ENCODE peak calls at places on chromosome 4, in eight cellular contexts. G is psoas muscle, W is mucosa of descending colon, Q is ovary, R is transverse colon, S is GM10248, C is HFF-Myc, T is GM13976. Y is an unnamed sample.

GRCh38 chr4:100977746-100978397 is 369.5 kb downstream of the PPP3CA start:
- DNase-seq in G (no peak), W (no peak), Q (no peak), R (no peak), S (no peak), C (no peak), T (no peak), Y (no peak)

GRCh38 chr4:89336818-89337395 is 29.3 kb upstream of the GPRIN3 start:
- DNase-seq in G (no peak), W (no peak), Q (no peak), R (no peak), S (no peak), C (no peak), T (no peak), Y (no peak)

GRCh38 chr4:167290684-167291083 is 56.4 kb upstream of the SPOCK3 start:
- DNase-seq in G (no peak), W (no peak), Q (no peak), R (no peak), S (no peak), C (no peak), T (no peak), Y (no peak)

GRCh38 chr4:89072921-89073320 is 15.9 kb upstream of the FAM13A start:
- DNase-seq in G (no peak), W (no peak), Q (no peak), R (no peak), S (no peak), C (no peak), T (no peak), Y (no peak)

GRCh38 chr4:95510145-95510544 is 38.6 kb downstream of the UNC5C start:
- DNase-seq in G (no peak), W (no peak), Q (no peak), R (no peak), S (no peak), C (no peak), T (no peak), Y (no peak)

GRCh38 chr4:82201805-82202636 is 171.8 kb downstream of the HNRNPD start:
- DNase-seq in G (no peak), W (no peak), Q (no peak), R (peak), S (no peak), C (no peak), T (peak), Y (peak)

GRCh38 chr4:176896211-176896610 is 103.5 kb upstream of the VEGFC start:
- DNase-seq in G (no peak), W (no peak), Q (no peak), R (no peak), S (no peak), C (no peak), T (no peak), Y (no peak)

GRCh38 chr4:41280010-41280409 is 23.3 kb downstream of the UCHL1 start:
- DNase-seq in G (no peak), W (no peak), Q (no peak), R (no peak), S (no peak), C (no peak), T (no peak), Y (no peak)

GRCh38 chr4:40363382-40363920 is 28.3 kb downstream of the CHRNA9 start:
- DNase-seq in G (no peak), W (no peak), Q (no peak), R (peak), S (no peak), C (no peak), T (no peak), Y (no peak)

GRCh38 chr4:5758741-5759140 is 47.7 kb downstream of the EVC start:
- DNase-seq in G (no peak), W (no peak), Q (no peak), R (no peak), S (no peak), C (peak), T (no peak), Y (no peak)

GRCh38 chr4:168978001-168978700 is 31.9 kb downstream of the CBR4 start:
- DNase-seq in G (no peak), W (no peak), Q (no peak), R (no peak), S (no peak), C (no peak), T (no peak), Y (no peak)

GRCh38 chr4:10022346-10023049 is 1.2 kb upstream of the SLC2A9 start:
- DNase-seq in G (no peak), W (no peak), Q (no peak), R (no peak), S (no peak), C (no peak), T (no peak), Y (no peak)

GRCh38 chr4:41437264-41437566 is 100.7 kb upstream of the LIMCH1 start:
- DNase-seq in G (no peak), W (no peak), Q (no peak), R (no peak), S (no peak), C (no peak), T (no peak), Y (no peak)

GRCh38 chr4:11297201-11297600 is 131.5 kb downstream of the HS3ST1 start:
- DNase-seq in G (no peak), W (no peak), Q (no peak), R (no peak), S (no peak), C (no peak), T (no peak), Y (no peak)

GRCh38 chr4:55183926-55184599 is 58.7 kb upstream of the KDR start:
- DNase-seq in G (no peak), W (no peak), Q (no peak), R (no peak), S (no peak), C (peak), T (no peak), Y (no peak)

GRCh38 chr4:10386044-10386443 is 71.2 kb downstream of the ZNF518B start:
- DNase-seq in G (no peak), W (no peak), Q (no peak), R (no peak), S (no peak), C (no peak), T (no peak), Y (no peak)

GRCh38 chr4:169620846-169621228 is 459 bp downstream of the CLCN3 start:
- DNase-seq in G (no peak), W (no peak), Q (no peak), R (peak), S (no peak), C (no peak), T (no peak), Y (no peak)

GRCh38 chr4:52987401-52988056 is 125.4 kb downstream of the RASL11B start:
- DNase-seq in G (no peak), W (no peak), Q (no peak), R (no peak), S (no peak), C (no peak), T (no peak), Y (no peak)

GRCh38 chr4:79599691-79600090 is 191.7 kb upstream of the GK2 start:
- DNase-seq in G (no peak), W (no peak), Q (no peak), R (no peak), S (no peak), C (no peak), T (no peak), Y (no peak)

GRCh38 chr4:8433181-8433580 is 7.3 kb downstream of the ACOX3 start:
- DNase-seq in G (no peak), W (no peak), Q (no peak), R (no peak), S (no peak), C (no peak), T (no peak), Y (no peak)

GRCh38 chr4:64940698-64941097 is 531.4 kb upstream of the TECRL start:
- DNase-seq in G (no peak), W (no peak), Q (no peak), R (no peak), S (no peak), C (no peak), T (no peak), Y (no peak)

GRCh38 chr4:169854090-169854489 is 96.3 kb upstream of the HPF1 start:
- DNase-seq in G (no peak), W (no peak), Q (no peak), R (no peak), S (no peak), C (no peak), T (no peak), Y (no peak)

GRCh38 chr4:113434247-113434587 is 327.3 kb downstream of the CAMK2D start:
- DNase-seq in G (no peak), W (no peak), Q (no peak), R (no peak), S (no peak), C (no peak), T (no peak), Y (no peak)

GRCh38 chr4:13704761-13705160 is 77.2 kb upstream of the BOD1L1 start:
- DNase-seq in G (no peak), W (no peak), Q (no peak), R (no peak), S (no peak), C (no peak), T (no peak), Y (no peak)

GRCh38 chr4:742742-743311 is 37.2 kb downstream of the PCGF3 start:
- DNase-seq in G (peak), W (peak), Q (peak), R (peak), S (peak), C (no peak), T (peak), Y (peak)

GRCh38 chr4:14977836-14978235 is 24.4 kb upstream of the CPEB2 start:
- DNase-seq in G (no peak), W (no peak), Q (no peak), R (no peak), S (no peak), C (no peak), T (no peak), Y (no peak)

GRCh38 chr4:8155048-8155447 is 3.6 kb downstream of the ABLIM2 start:
- DNase-seq in G (no peak), W (no peak), Q (no peak), R (no peak), S (no peak), C (no peak), T (no peak), Y (no peak)

GRCh38 chr4:144818136-144818535 is 172.2 kb downstream of the HHIP start:
- DNase-seq in G (no peak), W (no peak), Q (no peak), R (no peak), S (no peak), C (no peak), T (no peak), Y (no peak)

GRCh38 chr4:120703908-120704307 is 218.6 kb downstream of the PRDM5 start:
- DNase-seq in G (no peak), W (no peak), Q (no peak), R (no peak), S (no peak), C (no peak), T (no peak), Y (no peak)

GRCh38 chr4:5341151-5341925 is 290.1 kb downstream of the STK32B start:
- DNase-seq in G (no peak), W (no peak), Q (no peak), R (no peak), S (no peak), C (peak), T (no peak), Y (no peak)

GRCh38 chr4:113574636-113575103 is 186.9 kb downstream of the CAMK2D start:
- DNase-seq in G (no peak), W (no peak), Q (no peak), R (no peak), S (no peak), C (peak), T (no peak), Y (no peak)

GRCh38 chr4:38491854-38492478 is 172.0 kb upstream of the KLF3 start:
- DNase-seq in G (no peak), W (no peak), Q (no peak), R (no peak), S (no peak), C (no peak), T (no peak), Y (no peak)

GRCh38 chr4:35175487-35175886 is 1068.8 kb downstream of the ARAP2 start:
- DNase-seq in G (no peak), W (no peak), Q (no peak), R (no peak), S (no peak), C (no peak), T (no peak), Y (no peak)

GRCh38 chr4:84579410-84579791 is 3.5 kb upstream of the CDS1 start:
- DNase-seq in G (no peak), W (no peak), Q (no peak), R (no peak), S (no peak), C (no peak), T (no peak), Y (no peak)

DNA sequence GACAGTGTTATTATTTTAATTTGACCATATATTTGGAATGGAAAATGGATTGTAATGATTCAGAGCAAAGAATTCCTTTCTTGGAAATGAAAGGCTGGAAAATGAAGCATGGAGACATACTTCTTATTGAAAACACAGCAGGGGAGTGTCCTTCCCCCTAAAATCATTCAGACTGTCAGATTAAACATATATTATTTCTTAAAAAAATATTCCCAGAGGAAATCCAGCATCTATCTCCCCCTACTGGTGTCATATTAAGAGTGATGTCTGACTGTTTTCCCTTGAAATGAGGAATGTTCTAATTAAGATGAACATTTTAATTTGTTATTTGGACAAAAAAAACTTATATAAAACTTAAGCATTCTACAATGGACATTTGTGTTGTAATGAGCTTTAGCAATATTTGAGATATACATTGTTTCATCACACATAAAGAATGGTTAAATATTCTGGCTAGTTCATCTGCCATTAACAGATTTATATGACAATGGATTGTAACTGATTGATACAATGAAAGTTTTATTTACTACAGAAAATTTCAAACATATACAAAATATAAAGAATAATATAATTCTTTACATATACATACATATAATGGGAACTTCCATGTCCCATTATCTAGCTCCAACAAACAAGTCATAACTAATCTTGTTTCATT is 264.6 kb downstream of the SPRY1 start:
- DNase-seq in G (no peak), W (no peak), Q (no peak), R (no peak), S (no peak), C (no peak), T (no peak), Y (no peak)
- TF ChIP-seq CTCF in G (peak), W (peak), Q (no peak), R (peak), S (no peak), C (peak), T (no peak), Y (peak)

GRCh38 chr4:152686452-152687013 is 6.7 kb upstream of the TMEM154 start:
- DNase-seq in G (no peak), W (no peak), Q (no peak), R (no peak), S (no peak), C (no peak), T (no peak), Y (no peak)
- TF ChIP-seq CTCF in G (no peak), W (no peak), Q (no peak), R (no peak), S (no peak), C (no peak), T (no peak), Y (no peak)

GRCh38 chr4:25844957-25845712 is 17.7 kb downstream of the SEL1L3 start:
- DNase-seq in G (no peak), W (no peak), Q (no peak), R (no peak), S (no peak), C (no peak), T (no peak), Y (no peak)

GRCh38 chr4:25845841-25846653 is 16.7 kb downstream of the SEL1L3 start:
- DNase-seq in G (no peak), W (no peak), Q (no peak), R (no peak), S (no peak), C (no peak), T (no peak), Y (no peak)

GRCh38 chr4:25843340-25844097 is 19.3 kb downstream of the SEL1L3 start:
- DNase-seq in G (no peak), W (peak), Q (no peak), R (peak), S (peak), C (no peak), T (peak), Y (no peak)

GRCh38 chr4:25839687-25840086 is 23.1 kb downstream of the SEL1L3 start:
- DNase-seq in G (no peak), W (no peak), Q (no peak), R (no peak), S (no peak), C (no peak), T (no peak), Y (no peak)

DNA sequence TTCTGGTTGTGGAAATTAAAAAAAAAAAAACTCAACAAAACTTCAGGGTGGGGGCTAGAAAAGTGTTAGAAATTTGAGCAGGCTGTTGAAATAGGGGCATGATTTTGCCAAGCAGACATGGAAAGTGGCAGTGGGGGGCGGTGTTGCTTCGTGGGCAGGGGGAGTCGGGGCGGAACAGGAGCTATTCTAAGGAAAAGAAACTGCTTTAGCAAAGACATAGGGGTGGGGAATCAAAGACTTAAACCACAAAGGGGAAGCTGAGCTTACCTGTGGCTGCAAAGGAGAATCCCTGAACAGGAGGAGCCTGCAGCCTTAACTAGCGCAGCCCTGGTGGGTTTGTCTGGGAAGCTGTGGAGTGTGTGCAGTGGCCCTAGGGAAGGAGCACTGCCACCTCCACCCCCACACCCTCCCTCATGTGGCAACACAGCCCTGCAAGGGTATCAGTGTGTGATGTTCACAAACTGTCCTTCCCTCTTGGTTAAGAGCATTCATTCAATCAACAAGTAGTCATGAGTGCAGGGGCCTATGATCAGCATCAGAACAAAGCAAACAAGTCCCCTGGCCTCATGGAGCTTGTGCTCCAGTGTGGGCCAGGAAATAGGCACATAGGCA is 20.5 kb downstream of the SEL1L3 start:
- DNase-seq in G (no peak), W (no peak), Q (no peak), R (peak), S (peak), C (no peak), T (peak), Y (no peak)
- TF ChIP-seq CTCF in G (no peak), W (no peak), Q (no peak), R (no peak), S (peak), C (no peak), T (peak), Y (no peak)

GRCh38 chr4:48779998-48780866 is at the start of gene FRYL:
- DNase-seq in G (peak), W (peak), Q (peak), R (peak), S (peak), C (peak), T (peak), Y (peak)

GRCh38 chr4:48778431-48779094 is 1.5 kb downstream of the FRYL start:
- DNase-seq in G (no peak), W (no peak), Q (no peak), R (no peak), S (no peak), C (no peak), T (no peak), Y (no peak)

GRCh38 chr4:48777739-48778138 is 2.3 kb downstream of the FRYL start:
- DNase-seq in G (no peak), W (no peak), Q (no peak), R (no peak), S (no peak), C (no peak), T (no peak), Y (no peak)

GRCh38 chr4:48780867-48781219 is 764 bp upstream of the FRYL start:
- DNase-seq in G (peak), W (no peak), Q (no peak), R (peak), S (no peak), C (no peak), T (no peak), Y (no peak)

GRCh38 chr4:48779095-48779997 is 733 bp downstream of the FRYL start:
- DNase-seq in G (peak), W (peak), Q (peak), R (peak), S (peak), C (no peak), T (peak), Y (peak)
- TF ChIP-seq CTCF in G (peak), W (no peak), Q (no peak), R (no peak), S (peak), C (no peak), T (peak), Y (no peak)